ENCODE peak calls at places on chromosomes 4 and X, in six cellular contexts. One of them, this sample, is unnamed.

GRCh38 chr4:85681194-85681803 is 206.3 kb downstream of the ARHGAP24 start:
- DNase-seq in NCI-H446: no peak
- DNase-seq in M059J: peak
- DNase-seq in H7: no peak
- DNase-seq in HFFc6: peak
- DNase-seq in HEK293T: no peak
- DNase-seq in this sample: no peak

GRCh38 chrX:12791253-12792228 is at the start of gene PRPS2:
- DNase-seq in NCI-H446: peak
- DNase-seq in M059J: peak
- DNase-seq in H7: peak
- DNase-seq in HFFc6: peak
- DNase-seq in HEK293T: peak
- DNase-seq in this sample: peak

GRCh38 chrX:106401965-106402559 is 209.7 kb upstream of the RADX start:
- DNase-seq in NCI-H446: no peak
- DNase-seq in M059J: no peak
- DNase-seq in H7: no peak
- DNase-seq in HFFc6: no peak
- DNase-seq in HEK293T: no peak
- DNase-seq in this sample: no peak

GRCh38 chr4:41258783-41259182 is 2.1 kb downstream of the UCHL1 start:
- DNase-seq in NCI-H446: peak
- DNase-seq in M059J: peak
- DNase-seq in H7: peak
- DNase-seq in HFFc6: peak
- DNase-seq in HEK293T: peak
- DNase-seq in this sample: peak

GRCh38 chrX:46574941-46575381 is 1.4 kb downstream of the CHST7 start:
- DNase-seq in NCI-H446: no peak
- DNase-seq in M059J: no peak
- DNase-seq in H7: peak
- DNase-seq in HFFc6: no peak
- DNase-seq in HEK293T: no peak
- DNase-seq in this sample: peak

GRCh38 chr4:157045507-157046127 is 30.3 kb upstream of the GLRB start:
- DNase-seq in NCI-H446: peak
- DNase-seq in M059J: peak
- DNase-seq in H7: peak
- DNase-seq in HFFc6: peak
- DNase-seq in HEK293T: peak
- DNase-seq in this sample: peak

GRCh38 chr4:604131-604530 is 21.2 kb upstream of the PDE6B start:
- DNase-seq in NCI-H446: no peak
- DNase-seq in M059J: no peak
- DNase-seq in H7: no peak
- DNase-seq in HFFc6: no peak
- DNase-seq in HEK293T: no peak
- DNase-seq in this sample: no peak

GRCh38 chr4:57318694-57319093 is 208.5 kb upstream of the IGFBP7 start:
- DNase-seq in NCI-H446: no peak
- DNase-seq in M059J: no peak
- DNase-seq in H7: no peak
- DNase-seq in HFFc6: no peak
- DNase-seq in HEK293T: no peak
- DNase-seq in this sample: no peak

GRCh38 chr4:114807759-114808404 is 209.3 kb downstream of the UGT8 start:
- DNase-seq in NCI-H446: peak
- DNase-seq in M059J: peak
- DNase-seq in H7: peak
- DNase-seq in HFFc6: no peak
- DNase-seq in HEK293T: peak
- DNase-seq in this sample: peak

GRCh38 chr4:38099908-38100407 is 139.8 kb downstream of the PTTG2 start:
- DNase-seq in NCI-H446: no peak
- DNase-seq in M059J: peak
- DNase-seq in H7: no peak
- DNase-seq in HFFc6: peak
- DNase-seq in HEK293T: no peak
- DNase-seq in this sample: no peak

GRCh38 chrX:68249401-68249831 is 183.9 kb downstream of the OPHN1 start:
- DNase-seq in NCI-H446: no peak
- DNase-seq in M059J: no peak
- DNase-seq in H7: no peak
- DNase-seq in HFFc6: no peak
- DNase-seq in HEK293T: no peak
- DNase-seq in this sample: no peak

GRCh38 chr4:7845493-7846124 is 94.1 kb downstream of the AFAP1 start:
- DNase-seq in NCI-H446: peak
- DNase-seq in M059J: peak
- DNase-seq in H7: peak
- DNase-seq in HFFc6: no peak
- DNase-seq in HEK293T: no peak
- DNase-seq in this sample: no peak

GRCh38 chr4:139756391-139757180 is 91.0 kb downstream of the MGST2 start:
- DNase-seq in NCI-H446: no peak
- DNase-seq in M059J: no peak
- DNase-seq in H7: no peak
- DNase-seq in HFFc6: no peak
- DNase-seq in HEK293T: no peak
- DNase-seq in this sample: no peak

GRCh38 chrX:115460565-115460888 is 100.4 kb upstream of the PLS3 start:
- DNase-seq in NCI-H446: no peak
- DNase-seq in M059J: peak
- DNase-seq in H7: no peak
- DNase-seq in HFFc6: peak
- DNase-seq in HEK293T: no peak
- DNase-seq in this sample: peak

GRCh38 chrX:115560211-115560977 is 580 bp upstream of the PLS3 start:
- DNase-seq in NCI-H446: no peak
- DNase-seq in M059J: peak
- DNase-seq in H7: no peak
- DNase-seq in HFFc6: peak
- DNase-seq in HEK293T: peak
- DNase-seq in this sample: no peak

GRCh38 chr4:86846921-86847320 is 2.3 kb downstream of the SLC10A6 start:
- DNase-seq in NCI-H446: no peak
- DNase-seq in M059J: no peak
- DNase-seq in H7: no peak
- DNase-seq in HFFc6: no peak
- DNase-seq in HEK293T: no peak
- DNase-seq in this sample: no peak

GRCh38 chr4:141009931-141010330 is 123.3 kb downstream of the RNF150 start:
- DNase-seq in NCI-H446: no peak
- DNase-seq in M059J: no peak
- DNase-seq in H7: no peak
- DNase-seq in HFFc6: no peak
- DNase-seq in HEK293T: no peak
- DNase-seq in this sample: no peak

GRCh38 chrX:6210230-6210629 is 18.4 kb downstream of the NLGN4X start:
- DNase-seq in NCI-H446: no peak
- DNase-seq in M059J: no peak
- DNase-seq in H7: no peak
- DNase-seq in HFFc6: no peak
- DNase-seq in HEK293T: no peak
- DNase-seq in this sample: no peak